ENCODE peak calls at places on chromosome 21, in eight cellular contexts. Q is lung; F is CD8-positive, alpha-beta memory T cell; R is heart right ventricle; D is cardiac muscle cell; Z is GM23338; L is right atrium auricular region; T is IMR-90. B is an unnamed sample. For H3K4me1, the result is how much of the 10 kb centered on the place peaks cover.

GRCh38 chr21:17264182-17264581 is 248.7 kb upstream of the CXADR start:
- DNase-seq in Q (no peak), F (no peak), R (no peak), D (no peak), Z (no peak), L (no peak), T (no peak), B (no peak)

GRCh38 chr21:31909153-31909771 is 36.4 kb downstream of the HUNK start:
- DNase-seq in Q (no peak), F (no peak), R (no peak), D (peak), Z (peak), L (no peak), T (peak), B (no peak)

GRCh38 chr21:18832081-18832670 is 428.6 kb upstream of the TMPRSS15 start:
- DNase-seq in Q (no peak), F (no peak), R (no peak), D (no peak), Z (no peak), L (no peak), T (no peak), B (no peak)

GRCh38 chr21:34852438-34852837 is 183.6 kb downstream of the CLIC6 start:
- DNase-seq in Q (no peak), F (no peak), R (no peak), D (no peak), Z (no peak), L (no peak), T (no peak), B (no peak)

GRCh38 chr21:39602076-39602689 is 10.6 kb upstream of the B3GALT5 start:
- DNase-seq in Q (no peak), F (no peak), R (no peak), D (no peak), Z (no peak), L (no peak), T (no peak), B (no peak)

GRCh38 chr21:26572668-26573381 is at the start of gene CYYR1:
- DNase-seq in Q (no peak), F (no peak), R (peak), D (peak), Z (peak), L (no peak), T (no peak), B (no peak)

GRCh38 chr21:33058468-33059318 is 11.2 kb upstream of the OLIG1 start:
- DNase-seq in Q (no peak), F (no peak), R (peak), D (peak), Z (no peak), L (no peak), T (no peak), B (no peak)

GRCh38 chr21:41163086-41163485 is 4.9 kb upstream of the BACE2 start:
- DNase-seq in Q (no peak), F (no peak), R (no peak), D (no peak), Z (no peak), L (no peak), T (no peak), B (no peak)

GRCh38 chr21:24188511-24188910 is 1418.8 kb downstream of the MRPL39 start:
- DNase-seq in Q (no peak), F (no peak), R (no peak), D (no peak), Z (no peak), L (no peak), T (peak), B (no peak)

GRCh38 chr21:31366825-31367224 is 22.8 kb upstream of the TIAM1 start:
- DNase-seq in Q (no peak), F (no peak), R (no peak), D (peak), Z (no peak), L (no peak), T (peak), B (no peak)

GRCh38 chr21:27693376-27693775 is 726.5 kb upstream of the ADAMTS5 start:
- DNase-seq in Q (no peak), F (no peak), R (no peak), D (peak), Z (no peak), L (no peak), T (peak), B (no peak)

GRCh38 chr21:15445327-15445726 is 284.5 kb upstream of the USP25 start:
- DNase-seq in Q (no peak), F (no peak), R (no peak), D (no peak), Z (peak), L (no peak), T (no peak), B (no peak)

DNA sequence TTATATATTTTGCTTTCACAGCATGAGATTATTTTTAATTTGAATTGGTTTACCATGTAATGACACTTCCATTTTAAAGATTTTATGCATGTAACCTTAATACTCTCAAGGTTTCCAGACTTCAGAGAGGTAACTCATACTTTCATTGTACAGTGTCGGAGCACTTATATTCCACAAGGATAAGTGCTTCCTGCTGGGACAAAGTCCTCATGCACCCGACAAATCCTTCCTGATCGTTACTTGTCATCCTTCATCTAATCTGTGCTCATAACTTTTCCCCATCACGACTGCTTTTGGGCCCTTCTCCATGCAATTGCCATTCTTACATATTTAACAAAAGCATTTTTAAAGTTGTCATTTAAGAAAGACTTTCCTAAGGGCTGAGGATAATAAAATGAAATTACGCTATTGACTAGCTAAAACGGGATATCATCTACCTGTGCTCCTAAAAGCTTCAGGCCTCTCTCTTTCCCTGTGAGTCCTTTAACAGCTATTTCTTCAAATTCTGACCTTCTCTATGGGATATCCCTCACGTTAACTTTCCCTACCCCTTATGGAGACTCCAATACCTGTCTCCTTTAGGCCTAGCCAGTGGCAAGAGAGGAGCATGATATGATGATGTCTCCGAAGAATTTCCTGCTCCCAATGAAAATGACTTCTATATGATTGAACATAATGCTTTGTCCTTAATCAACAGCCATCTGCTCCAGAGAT is 59.3 kb downstream of the NCAM2 start:
- DNase-seq in Q (no peak), F (no peak), R (no peak), D (no peak), Z (peak), L (no peak), T (no peak), B (no peak)
- H3K4me3 ChIP-seq in Q (no peak), F (no peak), R (no peak), D (no peak), Z (peak), L (no peak), T (no peak), B (no peak)

GRCh38 chr21:36261459-36261858 is 58.5 kb upstream of the MORC3 start:
- DNase-seq in Q (no peak), F (no peak), R (no peak), D (no peak), Z (no peak), L (no peak), T (no peak), B (no peak)

GRCh38 chr21:36263797-36264196 is 56.2 kb upstream of the MORC3 start:
- DNase-seq in Q (no peak), F (no peak), R (no peak), D (no peak), Z (no peak), L (no peak), T (no peak), B (no peak)

GRCh38 chr21:36260030-36260787 is 59.8 kb upstream of the MORC3 start:
- DNase-seq in Q (peak), F (peak), R (peak), D (peak), Z (peak), L (no peak), T (peak), B (peak)

GRCh38 chr21:36257657-36258056 is 62.3 kb upstream of the MORC3 start:
- DNase-seq in Q (no peak), F (no peak), R (no peak), D (no peak), Z (no peak), L (no peak), T (no peak), B (no peak)

DNA sequence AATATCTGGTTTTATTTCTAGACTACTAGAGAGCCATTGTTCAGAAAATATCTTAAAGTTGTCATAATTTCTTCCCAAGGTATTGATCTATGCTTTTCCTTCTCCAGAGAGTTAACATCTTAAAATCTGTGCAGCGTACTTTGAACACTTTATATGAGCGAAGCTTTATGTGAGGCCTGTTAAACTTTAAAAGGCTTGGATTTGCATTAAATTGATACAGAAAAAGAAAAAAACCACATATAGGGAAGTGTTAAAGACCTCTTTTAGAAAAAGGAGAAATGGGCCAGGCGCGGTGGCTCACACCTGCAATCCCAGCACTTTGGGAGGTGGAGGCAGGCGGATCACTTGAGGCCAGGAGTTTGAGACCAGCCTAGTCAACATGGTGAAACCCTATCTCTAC is 59.2 kb upstream of the MORC3 start:
- DNase-seq in Q (no peak), F (no peak), R (no peak), D (no peak), Z (no peak), L (no peak), T (no peak), B (no peak)
- H3K4me1 ChIP-seq in Q (under half), F (under half), R (under half), D (under half), Z (under half), L (under half), T (under half), B (under half)

GRCh38 chr21:37670883-37671282 is 245.4 kb downstream of the KCNJ6 start:
- DNase-seq in Q (no peak), F (no peak), R (no peak), D (peak), Z (no peak), L (no peak), T (peak), B (no peak)

GRCh38 chr21:37673801-37674575 is 242.3 kb downstream of the KCNJ6 start:
- DNase-seq in Q (no peak), F (no peak), R (no peak), D (no peak), Z (no peak), L (peak), T (no peak), B (no peak)

GRCh38 chr21:37671381-37671780 is 244.9 kb downstream of the KCNJ6 start:
- DNase-seq in Q (no peak), F (no peak), R (no peak), D (no peak), Z (no peak), L (peak), T (no peak), B (no peak)

GRCh38 chr21:37677006-37677405 is 239.3 kb downstream of the KCNJ6 start:
- DNase-seq in Q (no peak), F (no peak), R (no peak), D (no peak), Z (no peak), L (peak), T (no peak), B (no peak)

GRCh38 chr21:37675202-37675801 is 241.0 kb downstream of the KCNJ6 start:
- DNase-seq in Q (peak), F (peak), R (peak), D (peak), Z (peak), L (peak), T (peak), B (peak)
- H3K4me3 ChIP-seq in Q (no peak), F (no peak), R (no peak), D (no peak), Z (peak), L (peak), T (no peak), B (no peak)

GRCh38 chr21:42223826-42224575 is 5.1 kb downstream of the ABCG1 start:
- DNase-seq in Q (no peak), F (no peak), R (no peak), D (no peak), Z (no peak), L (no peak), T (no peak), B (no peak)

GRCh38 chr21:42222821-42223390 is 4.0 kb downstream of the ABCG1 start:
- DNase-seq in Q (no peak), F (no peak), R (no peak), D (no peak), Z (no peak), L (no peak), T (no peak), B (no peak)

GRCh38 chr21:42227909-42228708 is 9.2 kb downstream of the ABCG1 start:
- DNase-seq in Q (peak), F (peak), R (peak), D (peak), Z (peak), L (peak), T (peak), B (peak)

GRCh38 chr21:42225042-42225441 is 6.1 kb downstream of the ABCG1 start:
- DNase-seq in Q (no peak), F (no peak), R (no peak), D (no peak), Z (no peak), L (no peak), T (no peak), B (no peak)

DNA sequence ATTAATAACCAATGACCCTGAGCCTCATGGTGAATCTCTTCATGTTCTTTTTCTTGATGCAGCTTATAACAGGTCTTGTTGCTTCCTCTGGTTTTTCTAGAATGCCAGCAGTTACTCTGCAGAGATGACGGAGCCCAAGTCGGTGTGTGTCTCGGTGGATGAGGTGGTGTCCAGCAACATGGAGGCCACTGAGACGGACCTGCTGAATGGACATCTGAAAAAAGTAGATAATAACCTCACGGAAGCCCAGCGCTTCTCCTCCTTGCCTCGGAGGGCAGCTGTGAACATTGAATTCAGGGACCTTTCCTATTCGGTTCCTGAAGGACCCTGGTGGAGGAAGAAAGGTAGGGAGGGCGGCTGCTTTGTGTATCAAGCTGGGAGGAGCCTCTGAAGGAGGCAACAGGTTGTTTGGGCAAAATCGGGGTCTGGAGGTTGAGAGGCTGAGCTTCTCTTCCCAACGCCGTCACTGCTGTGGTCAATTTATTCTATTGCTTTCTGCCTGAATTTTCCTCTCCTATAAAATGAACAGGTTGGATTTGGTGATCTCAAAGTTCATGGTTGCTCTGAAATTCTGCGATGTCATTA is 6.7 kb downstream of the ABCG1 start:
- DNase-seq in Q (no peak), F (no peak), R (no peak), D (no peak), Z (no peak), L (no peak), T (no peak), B (no peak)
- H3K4me1 ChIP-seq in Q (under half), F (under half), R (under half), D (under half), Z (under half), L (half or more), T (under half), B (under half)

GRCh38 chr21:45072166-45072962 is 2.0 kb upstream of the ADARB1 start:
- DNase-seq in Q (no peak), F (no peak), R (no peak), D (no peak), Z (no peak), L (no peak), T (no peak), B (no peak)

GRCh38 chr21:45072963-45073300 is 1.4 kb upstream of the ADARB1 start:
- DNase-seq in Q (no peak), F (no peak), R (no peak), D (no peak), Z (peak), L (no peak), T (no peak), B (no peak)

GRCh38 chr21:45074818-45075605 is 632 bp downstream of the ADARB1 start:
- DNase-seq in Q (no peak), F (no peak), R (no peak), D (peak), Z (peak), L (no peak), T (no peak), B (no peak)

GRCh38 chr21:45074048-45074817 is at the start of gene ADARB1:
- DNase-seq in Q (peak), F (peak), R (peak), D (peak), Z (peak), L (no peak), T (peak), B (peak)

GRCh38 chr21:45073301-45074047 is 906 bp upstream of the ADARB1 start:
- DNase-seq in Q (no peak), F (no peak), R (no peak), D (peak), Z (peak), L (no peak), T (peak), B (no peak)
- H3K4me3 ChIP-seq in Q (peak), F (peak), R (peak), D (peak), Z (peak), L (peak), T (peak), B (peak)

GRCh38 chr21:38188037-38188436 is 68.8 kb upstream of the KCNJ15 start:
- DNase-seq in Q (no peak), F (no peak), R (no peak), D (peak), Z (no peak), L (no peak), T (no peak), B (no peak)

GRCh38 chr21:38181101-38181500 is 75.7 kb upstream of the KCNJ15 start:
- DNase-seq in Q (no peak), F (no peak), R (no peak), D (no peak), Z (no peak), L (no peak), T (no peak), B (no peak)

GRCh38 chr21:38182370-38182985 is 74.3 kb upstream of the KCNJ15 start:
- DNase-seq in Q (no peak), F (no peak), R (no peak), D (no peak), Z (no peak), L (no peak), T (no peak), B (no peak)

DNA sequence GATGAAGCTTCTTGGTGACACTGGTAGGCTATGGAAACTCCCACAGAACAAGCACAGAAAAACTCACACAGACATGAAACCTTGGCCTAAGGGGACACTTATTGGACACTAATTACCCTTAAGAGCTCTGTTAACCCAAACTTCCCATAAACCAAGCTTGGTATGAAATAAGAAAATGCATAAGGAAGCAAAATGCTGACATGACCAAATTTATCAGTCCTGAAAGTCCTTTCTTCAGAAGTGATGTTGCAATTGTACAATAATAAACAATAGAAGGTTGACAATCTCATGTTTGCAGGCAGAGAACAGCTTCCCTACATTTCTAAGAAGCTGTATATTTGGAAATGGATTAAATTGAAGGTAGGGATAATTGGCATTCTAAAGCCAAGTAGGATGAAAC is 69.9 kb upstream of the KCNJ15 start:
- DNase-seq in Q (no peak), F (no peak), R (no peak), D (no peak), Z (no peak), L (no peak), T (no peak), B (no peak)
- H3K4me1 ChIP-seq in Q (under half), F (under half), R (under half), D (under half), Z (under half), L (under half), T (under half), B (under half)